ENCODE peak calls at places on chromosomes 7 and 10, in ten cellular contexts. One of them, this sample, is unnamed.

GRCh38 chr10:3048114-3049019 is 19.0 kb upstream of the PFKP start:
- DNase-seq in anterior cingulate cortex: peak; percentile 30
- DNase-seq in iris pigment epithelial cell: peak; percentile 55
- DNase-seq in GM23338: no peak
- DNase-seq in chondrocyte: no peak
- DNase-seq in lung: no peak
- DNase-seq in dorsolateral prefrontal cortex: no peak
- DNase-seq in activated CD8-positive, alpha-beta memory T cell treated with anti-CD3 and anti-CD28 coated beads, Interleukin-2, amount 50 U/mL, for 48 hours: no peak
- DNase-seq in Caki2: peak; percentile 90
- DNase-seq in H9: peak; percentile 69
- DNase-seq in this sample: no peak

GRCh38 chr7:106772655-106773108 is 92.4 kb upstream of the PIK3CG start:
- DNase-seq in activated CD8-positive, alpha-beta memory T cell treated with anti-CD3 and anti-CD28 coated beads, Interleukin-2, amount 50 U/mL, for 48 hours: no peak
- DNase-seq in dorsolateral prefrontal cortex: no peak
- DNase-seq in H9: no peak
- DNase-seq in anterior cingulate cortex: no peak
- DNase-seq in GM23338: no peak
- DNase-seq in iris pigment epithelial cell: peak; percentile 93
- DNase-seq in lung: no peak
- DNase-seq in chondrocyte: no peak
- DNase-seq in Caki2: peak; percentile 77
- DNase-seq in this sample: no peak

GRCh38 chr7:10022957-10023356 is 950.7 kb upstream of the PHF14 start:
- DNase-seq in activated CD8-positive, alpha-beta memory T cell treated with anti-CD3 and anti-CD28 coated beads, Interleukin-2, amount 50 U/mL, for 48 hours: no peak
- DNase-seq in H9: peak; percentile 41
- DNase-seq in lung: no peak
- DNase-seq in GM23338: peak; percentile 72
- DNase-seq in anterior cingulate cortex: no peak
- DNase-seq in iris pigment epithelial cell: peak; percentile 1
- DNase-seq in dorsolateral prefrontal cortex: no peak
- DNase-seq in chondrocyte: no peak
- DNase-seq in Caki2: peak; percentile 12
- DNase-seq in this sample: no peak

GRCh38 chr10:18238875-18239485 is 98.8 kb downstream of the CACNB2 start:
- DNase-seq in lung: no peak
- DNase-seq in H9: no peak
- DNase-seq in dorsolateral prefrontal cortex: no peak
- DNase-seq in iris pigment epithelial cell: peak; percentile 65
- DNase-seq in chondrocyte: no peak
- DNase-seq in Caki2: no peak
- DNase-seq in anterior cingulate cortex: no peak
- DNase-seq in activated CD8-positive, alpha-beta memory T cell treated with anti-CD3 and anti-CD28 coated beads, Interleukin-2, amount 50 U/mL, for 48 hours: no peak
- DNase-seq in GM23338: peak; percentile 68
- DNase-seq in this sample: no peak

GRCh38 chr7:18128846-18129245 is 101.2 kb upstream of the PRPS1L1 start:
- DNase-seq in GM23338: no peak
- DNase-seq in chondrocyte: no peak
- DNase-seq in activated CD8-positive, alpha-beta memory T cell treated with anti-CD3 and anti-CD28 coated beads, Interleukin-2, amount 50 U/mL, for 48 hours: no peak
- DNase-seq in iris pigment epithelial cell: no peak
- DNase-seq in lung: no peak
- DNase-seq in anterior cingulate cortex: no peak
- DNase-seq in Caki2: no peak
- DNase-seq in H9: no peak
- DNase-seq in dorsolateral prefrontal cortex: no peak
- DNase-seq in this sample: no peak

GRCh38 chr10:69449841-69450240 is 1.4 kb upstream of the TSPAN15 start:
- DNase-seq in GM23338: peak; percentile 91
- DNase-seq in iris pigment epithelial cell: peak; percentile 55
- DNase-seq in Caki2: peak; percentile 75
- DNase-seq in chondrocyte: no peak
- DNase-seq in activated CD8-positive, alpha-beta memory T cell treated with anti-CD3 and anti-CD28 coated beads, Interleukin-2, amount 50 U/mL, for 48 hours: peak; percentile 61
- DNase-seq in lung: peak; percentile 54
- DNase-seq in H9: peak; percentile 78
- DNase-seq in dorsolateral prefrontal cortex: peak; percentile 44
- DNase-seq in anterior cingulate cortex: no peak
- DNase-seq in this sample: no peak

GRCh38 chr7:1460757-1461639 is 1.7 kb upstream of the MICALL2 start:
- DNase-seq in iris pigment epithelial cell: peak; percentile 22
- DNase-seq in lung: peak; percentile 47
- DNase-seq in anterior cingulate cortex: no peak
- DNase-seq in H9: no peak
- DNase-seq in chondrocyte: no peak
- DNase-seq in activated CD8-positive, alpha-beta memory T cell treated with anti-CD3 and anti-CD28 coated beads, Interleukin-2, amount 50 U/mL, for 48 hours: no peak
- DNase-seq in GM23338: peak; percentile 66
- DNase-seq in Caki2: no peak
- DNase-seq in dorsolateral prefrontal cortex: no peak
- DNase-seq in this sample: peak; percentile 11

GRCh38 chr7:91800389-91800788 is 80.1 kb downstream of the MTERF1 start:
- DNase-seq in lung: no peak
- DNase-seq in Caki2: no peak
- DNase-seq in anterior cingulate cortex: no peak
- DNase-seq in iris pigment epithelial cell: no peak
- DNase-seq in GM23338: no peak
- DNase-seq in dorsolateral prefrontal cortex: no peak
- DNase-seq in chondrocyte: peak; percentile 79
- DNase-seq in H9: no peak
- DNase-seq in activated CD8-positive, alpha-beta memory T cell treated with anti-CD3 and anti-CD28 coated beads, Interleukin-2, amount 50 U/mL, for 48 hours: no peak
- DNase-seq in this sample: no peak

GRCh38 chr10:107576746-107577145 is 412.2 kb upstream of the SORCS1 start:
- DNase-seq in activated CD8-positive, alpha-beta memory T cell treated with anti-CD3 and anti-CD28 coated beads, Interleukin-2, amount 50 U/mL, for 48 hours: no peak
- DNase-seq in H9: no peak
- DNase-seq in chondrocyte: no peak
- DNase-seq in dorsolateral prefrontal cortex: peak; percentile 3
- DNase-seq in GM23338: no peak
- DNase-seq in iris pigment epithelial cell: no peak
- DNase-seq in anterior cingulate cortex: no peak
- DNase-seq in Caki2: no peak
- DNase-seq in lung: no peak
- DNase-seq in this sample: no peak

GRCh38 chr10:45253183-45253914 is 62.1 kb downstream of the OR13A1 start:
- DNase-seq in anterior cingulate cortex: no peak
- DNase-seq in lung: no peak
- DNase-seq in activated CD8-positive, alpha-beta memory T cell treated with anti-CD3 and anti-CD28 coated beads, Interleukin-2, amount 50 U/mL, for 48 hours: no peak
- DNase-seq in Caki2: no peak
- DNase-seq in chondrocyte: no peak
- DNase-seq in iris pigment epithelial cell: no peak
- DNase-seq in GM23338: no peak
- DNase-seq in dorsolateral prefrontal cortex: no peak
- DNase-seq in H9: no peak
- DNase-seq in this sample: no peak

GRCh38 chr10:89419548-89419947 is 5.2 kb downstream of the IFIT5 start:
- DNase-seq in H9: no peak
- DNase-seq in activated CD8-positive, alpha-beta memory T cell treated with anti-CD3 and anti-CD28 coated beads, Interleukin-2, amount 50 U/mL, for 48 hours: no peak
- DNase-seq in iris pigment epithelial cell: peak; percentile 47
- DNase-seq in anterior cingulate cortex: no peak
- DNase-seq in GM23338: peak; percentile 59
- DNase-seq in Caki2: no peak
- DNase-seq in lung: no peak
- DNase-seq in dorsolateral prefrontal cortex: no peak
- DNase-seq in chondrocyte: no peak
- DNase-seq in this sample: no peak

GRCh38 chr7:11256501-11256900 is 282.8 kb downstream of the PHF14 start:
- DNase-seq in dorsolateral prefrontal cortex: no peak
- DNase-seq in Caki2: no peak
- DNase-seq in activated CD8-positive, alpha-beta memory T cell treated with anti-CD3 and anti-CD28 coated beads, Interleukin-2, amount 50 U/mL, for 48 hours: no peak
- DNase-seq in GM23338: no peak
- DNase-seq in lung: no peak
- DNase-seq in H9: no peak
- DNase-seq in anterior cingulate cortex: peak; percentile 58
- DNase-seq in chondrocyte: no peak
- DNase-seq in iris pigment epithelial cell: no peak
- DNase-seq in this sample: no peak

GRCh38 chr7:28774529-28775057 is 183.5 kb downstream of the TRIL start:
- DNase-seq in lung: no peak
- DNase-seq in GM23338: no peak
- DNase-seq in anterior cingulate cortex: no peak
- DNase-seq in H9: no peak
- DNase-seq in iris pigment epithelial cell: no peak
- DNase-seq in activated CD8-positive, alpha-beta memory T cell treated with anti-CD3 and anti-CD28 coated beads, Interleukin-2, amount 50 U/mL, for 48 hours: no peak
- DNase-seq in dorsolateral prefrontal cortex: no peak
- DNase-seq in chondrocyte: no peak
- DNase-seq in Caki2: no peak
- DNase-seq in this sample: no peak

GRCh38 chr10:63866747-63867140 is 345.5 kb downstream of the REEP3 start:
- DNase-seq in anterior cingulate cortex: no peak
- DNase-seq in H9: no peak
- DNase-seq in lung: no peak
- DNase-seq in Caki2: no peak
- DNase-seq in GM23338: peak; percentile 26
- DNase-seq in iris pigment epithelial cell: peak; percentile 21
- DNase-seq in activated CD8-positive, alpha-beta memory T cell treated with anti-CD3 and anti-CD28 coated beads, Interleukin-2, amount 50 U/mL, for 48 hours: no peak
- DNase-seq in dorsolateral prefrontal cortex: no peak
- DNase-seq in chondrocyte: no peak
- DNase-seq in this sample: no peak

GRCh38 chr10:75211007-75211735 is 575 bp downstream of the VDAC2 start:
- DNase-seq in chondrocyte: peak; percentile 34
- DNase-seq in iris pigment epithelial cell: peak; percentile 84
- DNase-seq in GM23338: peak; percentile 48
- DNase-seq in Caki2: peak; percentile 43
- DNase-seq in anterior cingulate cortex: no peak
- DNase-seq in activated CD8-positive, alpha-beta memory T cell treated with anti-CD3 and anti-CD28 coated beads, Interleukin-2, amount 50 U/mL, for 48 hours: no peak
- DNase-seq in H9: no peak
- DNase-seq in dorsolateral prefrontal cortex: no peak
- DNase-seq in lung: no peak
- DNase-seq in this sample: no peak

GRCh38 chr7:1553513-1554210 is 2.3 kb downstream of the TMEM184A start:
- DNase-seq in GM23338: no peak
- DNase-seq in Caki2: no peak
- DNase-seq in dorsolateral prefrontal cortex: no peak
- DNase-seq in activated CD8-positive, alpha-beta memory T cell treated with anti-CD3 and anti-CD28 coated beads, Interleukin-2, amount 50 U/mL, for 48 hours: no peak
- DNase-seq in lung: no peak
- DNase-seq in anterior cingulate cortex: no peak
- DNase-seq in chondrocyte: no peak
- DNase-seq in iris pigment epithelial cell: no peak
- DNase-seq in H9: no peak
- DNase-seq in this sample: no peak

GRCh38 chr10:125473138-125473793 is 209.7 kb downstream of the TEX36 start:
- DNase-seq in lung: no peak
- DNase-seq in GM23338: no peak
- DNase-seq in activated CD8-positive, alpha-beta memory T cell treated with anti-CD3 and anti-CD28 coated beads, Interleukin-2, amount 50 U/mL, for 48 hours: no peak
- DNase-seq in H9: no peak
- DNase-seq in Caki2: no peak
- DNase-seq in anterior cingulate cortex: no peak
- DNase-seq in dorsolateral prefrontal cortex: no peak
- DNase-seq in chondrocyte: no peak
- DNase-seq in iris pigment epithelial cell: no peak
- DNase-seq in this sample: no peak

GRCh38 chr7:74027683-74028320 is at the start of gene ELN:
- DNase-seq in H9: no peak
- DNase-seq in anterior cingulate cortex: peak; percentile 80
- DNase-seq in GM23338: peak; percentile 56
- DNase-seq in chondrocyte: no peak
- DNase-seq in activated CD8-positive, alpha-beta memory T cell treated with anti-CD3 and anti-CD28 coated beads, Interleukin-2, amount 50 U/mL, for 48 hours: no peak
- DNase-seq in Caki2: no peak
- DNase-seq in iris pigment epithelial cell: no peak
- DNase-seq in lung: peak; percentile 70
- DNase-seq in dorsolateral prefrontal cortex: peak; percentile 51
- DNase-seq in this sample: peak; percentile 75

GRCh38 chr10:95814011-95814727 is 58.2 kb downstream of the ENTPD1 start:
- DNase-seq in activated CD8-positive, alpha-beta memory T cell treated with anti-CD3 and anti-CD28 coated beads, Interleukin-2, amount 50 U/mL, for 48 hours: no peak
- DNase-seq in dorsolateral prefrontal cortex: no peak
- DNase-seq in H9: no peak
- DNase-seq in GM23338: peak; percentile 30
- DNase-seq in anterior cingulate cortex: no peak
- DNase-seq in Caki2: no peak
- DNase-seq in chondrocyte: no peak
- DNase-seq in lung: no peak
- DNase-seq in iris pigment epithelial cell: peak; percentile 92
- DNase-seq in this sample: no peak